ENCODE peak calls at places on chromosomes 2 and 18, in seven cellular contexts. One of them, this sample, is unnamed.

GRCh38 chr2:109683452-109683851 is 69.3 kb downstream of the SOWAHC start:
- DNase-seq in kidney epithelial cell: no peak
- DNase-seq in tibial artery: no peak
- DNase-seq in PC-3: no peak
- DNase-seq in foreskin fibroblast: no peak
- DNase-seq in CD4-positive, alpha-beta T cell: no peak
- DNase-seq in mucosa of descending colon: no peak
- DNase-seq in this sample: no peak

GRCh38 chr2:4962419-4962818 is 729.8 kb upstream of the SOX11 start:
- DNase-seq in kidney epithelial cell: no peak
- DNase-seq in tibial artery: no peak
- DNase-seq in PC-3: no peak
- DNase-seq in mucosa of descending colon: no peak
- DNase-seq in CD4-positive, alpha-beta T cell: no peak
- DNase-seq in foreskin fibroblast: no peak
- DNase-seq in this sample: no peak

GRCh38 chr2:223469270-223470057 is 132.7 kb downstream of the SCG2 start:
- DNase-seq in tibial artery: peak
- DNase-seq in foreskin fibroblast: peak
- DNase-seq in PC-3: no peak
- DNase-seq in mucosa of descending colon: peak
- DNase-seq in kidney epithelial cell: peak
- DNase-seq in CD4-positive, alpha-beta T cell: no peak
- DNase-seq in this sample: peak

GRCh38 chr2:71610671-71611070 is 157.3 kb downstream of the DYSF start:
- DNase-seq in tibial artery: peak
- DNase-seq in foreskin fibroblast: no peak
- DNase-seq in CD4-positive, alpha-beta T cell: no peak
- DNase-seq in PC-3: no peak
- DNase-seq in kidney epithelial cell: no peak
- DNase-seq in mucosa of descending colon: no peak
- DNase-seq in this sample: no peak

GRCh38 chr2:212520340-212520739 is 18.3 kb downstream of the ERBB4 start:
- DNase-seq in mucosa of descending colon: no peak
- DNase-seq in tibial artery: no peak
- DNase-seq in CD4-positive, alpha-beta T cell: no peak
- DNase-seq in kidney epithelial cell: no peak
- DNase-seq in foreskin fibroblast: peak
- DNase-seq in PC-3: peak
- DNase-seq in this sample: no peak

GRCh38 chr2:207630491-207630890 is 5.3 kb upstream of the METTL21A start:
- DNase-seq in PC-3: no peak
- DNase-seq in foreskin fibroblast: no peak
- DNase-seq in CD4-positive, alpha-beta T cell: no peak
- DNase-seq in kidney epithelial cell: no peak
- DNase-seq in tibial artery: no peak
- DNase-seq in mucosa of descending colon: no peak
- DNase-seq in this sample: peak

GRCh38 chr18:51107594-51108305 is 77.7 kb downstream of the SMAD4 start:
- DNase-seq in kidney epithelial cell: no peak
- DNase-seq in mucosa of descending colon: no peak
- DNase-seq in foreskin fibroblast: no peak
- DNase-seq in PC-3: peak
- DNase-seq in tibial artery: no peak
- DNase-seq in CD4-positive, alpha-beta T cell: no peak
- DNase-seq in this sample: no peak

GRCh38 chr18:55685638-55686037 is 97.6 kb upstream of the TCF4 start:
- DNase-seq in CD4-positive, alpha-beta T cell: no peak
- DNase-seq in PC-3: no peak
- DNase-seq in foreskin fibroblast: no peak
- DNase-seq in kidney epithelial cell: no peak
- DNase-seq in tibial artery: no peak
- DNase-seq in mucosa of descending colon: no peak
- DNase-seq in this sample: no peak

GRCh38 chr18:22210331-22210754 is 41.0 kb downstream of the GATA6 start:
- DNase-seq in kidney epithelial cell: peak
- DNase-seq in foreskin fibroblast: peak
- DNase-seq in mucosa of descending colon: no peak
- DNase-seq in CD4-positive, alpha-beta T cell: no peak
- DNase-seq in tibial artery: no peak
- DNase-seq in PC-3: no peak
- DNase-seq in this sample: no peak

GRCh38 chr2:25506226-25506625 is 164.5 kb upstream of the DNMT3A start:
- DNase-seq in kidney epithelial cell: no peak
- DNase-seq in tibial artery: no peak
- DNase-seq in mucosa of descending colon: no peak
- DNase-seq in CD4-positive, alpha-beta T cell: no peak
- DNase-seq in PC-3: no peak
- DNase-seq in foreskin fibroblast: no peak
- DNase-seq in this sample: no peak

GRCh38 chr2:200765139-200765951 is 46.4 kb upstream of the BZW1 start:
- DNase-seq in tibial artery: no peak
- DNase-seq in CD4-positive, alpha-beta T cell: peak
- DNase-seq in kidney epithelial cell: peak
- DNase-seq in foreskin fibroblast: peak
- DNase-seq in mucosa of descending colon: no peak
- DNase-seq in PC-3: peak
- DNase-seq in this sample: no peak

GRCh38 chr2:70024284-70024683 is 62.9 kb upstream of the ASPRV1 start:
- DNase-seq in mucosa of descending colon: no peak
- DNase-seq in CD4-positive, alpha-beta T cell: no peak
- DNase-seq in kidney epithelial cell: no peak
- DNase-seq in foreskin fibroblast: no peak
- DNase-seq in tibial artery: no peak
- DNase-seq in PC-3: no peak
- DNase-seq in this sample: no peak

GRCh38 chr18:25457636-25458035 is 105.7 kb upstream of the ZNF521 start:
- DNase-seq in CD4-positive, alpha-beta T cell: no peak
- DNase-seq in tibial artery: no peak
- DNase-seq in PC-3: peak
- DNase-seq in mucosa of descending colon: no peak
- DNase-seq in foreskin fibroblast: peak
- DNase-seq in kidney epithelial cell: no peak
- DNase-seq in this sample: no peak

GRCh38 chr2:179447839-179448447 is 183.3 kb upstream of the SESTD1 start:
- DNase-seq in PC-3: peak
- DNase-seq in tibial artery: no peak
- DNase-seq in CD4-positive, alpha-beta T cell: no peak
- DNase-seq in mucosa of descending colon: no peak
- DNase-seq in kidney epithelial cell: no peak
- DNase-seq in foreskin fibroblast: peak
- DNase-seq in this sample: no peak

GRCh38 chr2:205650450-205650849 is 31.9 kb upstream of the NRP2 start:
- DNase-seq in PC-3: peak
- DNase-seq in foreskin fibroblast: peak
- DNase-seq in CD4-positive, alpha-beta T cell: no peak
- DNase-seq in tibial artery: no peak
- DNase-seq in kidney epithelial cell: peak
- DNase-seq in mucosa of descending colon: no peak
- DNase-seq in this sample: no peak

GRCh38 chr2:86274918-86275275 is 62.5 kb downstream of the REEP1 start:
- DNase-seq in PC-3: no peak
- DNase-seq in foreskin fibroblast: peak
- DNase-seq in kidney epithelial cell: no peak
- DNase-seq in tibial artery: no peak
- DNase-seq in mucosa of descending colon: peak
- DNase-seq in CD4-positive, alpha-beta T cell: no peak
- DNase-seq in this sample: peak

GRCh38 chr2:212990697-212991096 is 160.7 kb downstream of the IKZF2 start:
- DNase-seq in mucosa of descending colon: no peak
- DNase-seq in tibial artery: no peak
- DNase-seq in CD4-positive, alpha-beta T cell: no peak
- DNase-seq in PC-3: no peak
- DNase-seq in kidney epithelial cell: no peak
- DNase-seq in foreskin fibroblast: peak
- DNase-seq in this sample: no peak

GRCh38 chr18:25982961-25983360 is 107.5 kb downstream of the SS18 start:
- DNase-seq in kidney epithelial cell: no peak
- DNase-seq in PC-3: no peak
- DNase-seq in tibial artery: no peak
- DNase-seq in foreskin fibroblast: no peak
- DNase-seq in mucosa of descending colon: no peak
- DNase-seq in CD4-positive, alpha-beta T cell: no peak
- DNase-seq in this sample: no peak

GRCh38 chr2:3785220-3785889 is 82.0 kb downstream of the DCDC2C start:
- DNase-seq in mucosa of descending colon: no peak
- DNase-seq in CD4-positive, alpha-beta T cell: no peak
- DNase-seq in PC-3: peak
- DNase-seq in tibial artery: no peak
- DNase-seq in kidney epithelial cell: no peak
- DNase-seq in foreskin fibroblast: no peak
- DNase-seq in this sample: no peak

GRCh38 chr18:58682429-58683069 is 11.3 kb downstream of the MALT1 start:
- DNase-seq in tibial artery: peak
- DNase-seq in foreskin fibroblast: peak
- DNase-seq in CD4-positive, alpha-beta T cell: no peak
- DNase-seq in kidney epithelial cell: peak
- DNase-seq in mucosa of descending colon: no peak
- DNase-seq in PC-3: peak
- DNase-seq in this sample: no peak

GRCh38 chr2:43217228-43218220 is 8.9 kb downstream of the ZFP36L2 start:
- DNase-seq in mucosa of descending colon: no peak
- DNase-seq in foreskin fibroblast: no peak
- DNase-seq in PC-3: no peak
- DNase-seq in tibial artery: no peak
- DNase-seq in kidney epithelial cell: no peak
- DNase-seq in CD4-positive, alpha-beta T cell: no peak
- DNase-seq in this sample: no peak

GRCh38 chr2:43216629-43217028 is 9.8 kb downstream of the ZFP36L2 start:
- DNase-seq in CD4-positive, alpha-beta T cell: no peak
- DNase-seq in PC-3: no peak
- DNase-seq in kidney epithelial cell: no peak
- DNase-seq in foreskin fibroblast: no peak
- DNase-seq in mucosa of descending colon: no peak
- DNase-seq in tibial artery: no peak
- DNase-seq in this sample: no peak

GRCh38 chr2:43218550-43219382 is 7.6 kb downstream of the ZFP36L2 start:
- DNase-seq in tibial artery: peak
- DNase-seq in kidney epithelial cell: no peak
- DNase-seq in CD4-positive, alpha-beta T cell: peak
- DNase-seq in mucosa of descending colon: peak
- DNase-seq in foreskin fibroblast: peak
- DNase-seq in PC-3: peak
- DNase-seq in this sample: no peak

GRCh38 chr2:43219383-43220228 is 6.8 kb downstream of the ZFP36L2 start:
- DNase-seq in PC-3: peak
- DNase-seq in kidney epithelial cell: no peak
- DNase-seq in CD4-positive, alpha-beta T cell: peak
- DNase-seq in mucosa of descending colon: peak
- DNase-seq in foreskin fibroblast: peak
- DNase-seq in tibial artery: peak
- DNase-seq in this sample: no peak

DNA sequence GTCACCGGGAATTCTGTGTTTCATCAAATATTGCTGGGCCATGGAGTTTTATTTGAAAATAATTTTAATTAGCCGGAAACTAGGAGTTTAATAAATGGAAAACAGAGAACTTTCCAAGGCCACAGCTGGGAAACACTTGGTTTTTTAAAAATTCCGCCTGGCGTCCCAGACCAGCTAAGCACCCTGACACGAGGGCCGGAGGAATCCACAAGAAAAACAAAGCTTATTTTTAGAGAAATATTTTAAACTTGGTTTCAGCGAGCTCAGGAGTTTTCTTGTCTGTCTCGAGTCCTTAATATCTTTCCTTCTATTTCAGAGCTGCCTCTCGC is 8.2 kb downstream of the ZFP36L2 start:
- DNase-seq in tibial artery: no peak
- DNase-seq in mucosa of descending colon: no peak
- DNase-seq in CD4-positive, alpha-beta T cell: no peak
- DNase-seq in foreskin fibroblast: peak
- DNase-seq in PC-3: no peak
- DNase-seq in kidney epithelial cell: no peak
- DNase-seq in this sample: no peak
- TF ChIP-seq CTCF in tibial artery: peak
- TF ChIP-seq CTCF in mucosa of descending colon: no peak
- TF ChIP-seq CTCF in CD4-positive, alpha-beta T cell: no peak
- TF ChIP-seq CTCF in foreskin fibroblast: peak
- TF ChIP-seq CTCF in PC-3: no peak
- TF ChIP-seq CTCF in kidney epithelial cell: no peak
- TF ChIP-seq CTCF in this sample: no peak

DNA sequence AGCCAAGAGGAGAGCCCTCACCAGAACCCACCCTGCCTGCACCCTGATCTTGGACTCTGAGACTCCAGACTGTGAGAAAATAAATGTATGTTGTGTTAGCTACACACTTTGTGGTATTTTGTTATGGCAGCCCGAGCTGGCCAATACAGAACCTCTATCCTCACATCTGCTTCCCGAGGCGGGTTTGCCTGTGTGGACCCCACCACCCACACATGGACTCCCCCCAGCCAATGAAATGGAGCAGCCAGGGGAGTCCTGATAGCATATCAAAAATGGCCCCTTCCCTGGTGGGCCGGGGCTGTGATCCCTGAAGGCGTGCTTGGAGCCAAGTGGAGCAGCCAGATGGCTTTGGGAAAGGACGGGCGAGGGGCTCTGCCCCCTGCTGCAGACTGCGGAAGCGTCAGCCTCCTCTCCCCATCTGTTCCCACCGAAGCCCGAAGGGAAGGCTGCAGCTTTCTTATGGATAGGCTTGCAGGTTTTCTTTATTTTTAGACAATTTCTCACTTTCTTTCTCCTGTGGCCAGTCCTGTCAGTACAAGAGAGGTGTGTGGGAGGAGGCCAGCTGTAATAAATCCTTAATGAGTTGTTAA is 34.4 kb downstream of the TEX51 start:
- DNase-seq in CD4-positive, alpha-beta T cell: no peak
- DNase-seq in mucosa of descending colon: no peak
- DNase-seq in PC-3: no peak
- DNase-seq in foreskin fibroblast: no peak
- DNase-seq in tibial artery: no peak
- DNase-seq in kidney epithelial cell: no peak
- DNase-seq in this sample: peak
- TF ChIP-seq CTCF in CD4-positive, alpha-beta T cell: no peak
- TF ChIP-seq CTCF in mucosa of descending colon: no peak
- TF ChIP-seq CTCF in PC-3: no peak
- TF ChIP-seq CTCF in foreskin fibroblast: no peak
- TF ChIP-seq CTCF in tibial artery: no peak
- TF ChIP-seq CTCF in kidney epithelial cell: no peak
- TF ChIP-seq CTCF in this sample: no peak

GRCh38 chr18:75218064-75218463 is 7.5 kb downstream of the TSHZ1 start:
- DNase-seq in tibial artery: no peak
- DNase-seq in PC-3: no peak
- DNase-seq in kidney epithelial cell: no peak
- DNase-seq in foreskin fibroblast: no peak
- DNase-seq in CD4-positive, alpha-beta T cell: no peak
- DNase-seq in mucosa of descending colon: no peak
- DNase-seq in this sample: no peak
- TF ChIP-seq CTCF in tibial artery: no peak
- TF ChIP-seq CTCF in PC-3: no peak
- TF ChIP-seq CTCF in kidney epithelial cell: no peak
- TF ChIP-seq CTCF in foreskin fibroblast: no peak
- TF ChIP-seq CTCF in CD4-positive, alpha-beta T cell: no peak
- TF ChIP-seq CTCF in mucosa of descending colon: no peak
- TF ChIP-seq CTCF in this sample: no peak

DNA sequence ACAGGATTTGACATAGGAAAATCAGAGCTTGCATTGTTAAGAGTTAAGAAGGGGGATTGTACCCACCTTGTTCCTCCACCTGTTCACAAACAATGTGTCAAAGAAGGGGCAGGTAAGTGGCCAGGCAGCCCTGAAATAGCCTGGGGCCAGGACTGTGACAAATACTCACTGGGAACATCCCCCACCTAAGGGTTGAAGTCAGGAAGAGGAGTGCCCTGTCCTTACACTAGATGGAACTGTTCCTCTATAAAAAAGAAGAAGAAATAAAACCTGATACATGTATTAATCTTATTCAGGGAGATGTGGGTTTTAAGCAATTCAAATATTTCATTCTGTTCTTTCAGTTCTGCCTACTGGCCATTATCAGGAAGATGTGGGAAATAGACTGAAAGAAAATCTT is 41.9 kb downstream of the TACR1 start:
- DNase-seq in mucosa of descending colon: no peak
- DNase-seq in CD4-positive, alpha-beta T cell: no peak
- DNase-seq in kidney epithelial cell: no peak
- DNase-seq in PC-3: peak
- DNase-seq in foreskin fibroblast: peak
- DNase-seq in tibial artery: no peak
- DNase-seq in this sample: no peak
- TF ChIP-seq CTCF in mucosa of descending colon: no peak
- TF ChIP-seq CTCF in CD4-positive, alpha-beta T cell: no peak
- TF ChIP-seq CTCF in kidney epithelial cell: no peak
- TF ChIP-seq CTCF in PC-3: peak
- TF ChIP-seq CTCF in foreskin fibroblast: peak
- TF ChIP-seq CTCF in tibial artery: no peak
- TF ChIP-seq CTCF in this sample: no peak